ENCODE peak calls at places on chromosome 17, in seven cellular contexts. P, Z, D, K, E, S and Y are unnamed samples.

GRCh38 chr17:43891851-43892671 is 15.3 kb downstream of the MPP2 start:
- DNase-seq in P (no peak), Z (no peak), D (no peak), K (no peak), E (no peak), S (no peak), Y (no peak)

GRCh38 chr17:29836643-29837042 is 93.4 kb downstream of the SSH2 start:
- DNase-seq in P (no peak), Z (no peak), D (no peak), K (peak; percentile 80), E (no peak), S (no peak), Y (no peak)

GRCh38 chr17:7947651-7948050 is 15.6 kb downstream of the CNTROB start:
- DNase-seq in P (no peak), Z (no peak), D (no peak), K (no peak), E (no peak), S (no peak), Y (no peak)

GRCh38 chr17:57708401-57708800 is 36.7 kb downstream of the CCDC182 start:
- DNase-seq in P (no peak), Z (no peak), D (no peak), K (peak; percentile 11), E (no peak), S (no peak), Y (no peak)

GRCh38 chr17:50347894-50348291 is 2.0 kb downstream of the XYLT2 start:
- DNase-seq in P (no peak), Z (no peak), D (no peak), K (no peak), E (no peak), S (no peak), Y (no peak)

GRCh38 chr17:61496174-61496956 is 44.1 kb downstream of the TBX4 start:
- DNase-seq in P (no peak), Z (no peak), D (no peak), K (no peak), E (no peak), S (no peak), Y (no peak)

GRCh38 chr17:79838541-79839274 is 532 bp downstream of the CBX4 start:
- DNase-seq in P (peak; percentile 65), Z (no peak), D (no peak), K (peak; percentile 79), E (no peak), S (peak; percentile 44), Y (peak; percentile 60)

GRCh38 chr17:40702271-40702670 is 1.3 kb downstream of the KRT24 start:
- DNase-seq in P (no peak), Z (no peak), D (no peak), K (no peak), E (no peak), S (no peak), Y (no peak)

GRCh38 chr17:41793749-41794602 is 7.5 kb upstream of the JUP start:
- DNase-seq in P (no peak), Z (no peak), D (no peak), K (peak; percentile 65), E (no peak), S (no peak), Y (no peak)

GRCh38 chr17:72383053-72383847 is 262.4 kb downstream of the SOX9 start:
- DNase-seq in P (no peak), Z (no peak), D (no peak), K (no peak), E (no peak), S (peak; percentile 68), Y (no peak)

GRCh38 chr17:82320956-82321927 is 3.8 kb upstream of the CD7 start:
- DNase-seq in P (peak; percentile 71), Z (no peak), D (no peak), K (peak; percentile 26), E (no peak), S (no peak), Y (no peak)

GRCh38 chr17:40854175-40854814 is 12.7 kb downstream of the KRT12 start:
- DNase-seq in P (no peak), Z (peak; percentile 75), D (no peak), K (peak; percentile 93), E (no peak), S (no peak), Y (no peak)

GRCh38 chr17:42991471-42991870 is 6.7 kb upstream of the RPL27 start:
- DNase-seq in P (no peak), Z (no peak), D (no peak), K (no peak), E (no peak), S (no peak), Y (no peak)

GRCh38 chr17:47898246-47898645 is 2.2 kb downstream of the SP2 start:
- DNase-seq in P (no peak), Z (no peak), D (no peak), K (no peak), E (no peak), S (no peak), Y (no peak)

GRCh38 chr17:65314212-65314611 is 177.0 kb downstream of the RGS9 start:
- DNase-seq in P (no peak), Z (no peak), D (no peak), K (no peak), E (no peak), S (no peak), Y (no peak)

GRCh38 chr17:18248300-18248731 is 10.2 kb downstream of the FLII start:
- DNase-seq in P (peak; percentile 71), Z (peak; percentile 76), D (no peak), K (peak; percentile 76), E (no peak), S (peak; percentile 53), Y (no peak)

GRCh38 chr17:70499067-70499786 is 329.9 kb downstream of the KCNJ2 start:
- DNase-seq in P (no peak), Z (no peak), D (no peak), K (no peak), E (no peak), S (no peak), Y (no peak)

GRCh38 chr17:17416400-17417360 is 60.1 kb upstream of the MED9 start:
- DNase-seq in P (peak; percentile 47), Z (no peak), D (no peak), K (peak; percentile 71), E (no peak), S (peak; percentile 33), Y (no peak)

GRCh38 chr17:30021708-30022317 is 80.4 kb downstream of the EFCAB5 start:
- DNase-seq in P (no peak), Z (peak; percentile 51), D (no peak), K (peak; percentile 61), E (no peak), S (no peak), Y (peak; percentile 2)

GRCh38 chr17:9181640-9182039 is 160.3 kb downstream of the NTN1 start:
- DNase-seq in P (no peak), Z (no peak), D (no peak), K (no peak), E (no peak), S (no peak), Y (no peak)

GRCh38 chr17:2723997-2724782 is 12.6 kb upstream of the CLUH start:
- DNase-seq in P (no peak), Z (no peak), D (no peak), K (no peak), E (no peak), S (peak; percentile 48), Y (no peak)

GRCh38 chr17:75755205-75755901 is 9.6 kb downstream of the GALK1 start:
- DNase-seq in P (no peak), Z (no peak), D (no peak), K (no peak), E (no peak), S (no peak), Y (no peak)

GRCh38 chr17:75754378-75755204 is 10.4 kb downstream of the GALK1 start:
- DNase-seq in P (no peak), Z (no peak), D (no peak), K (no peak), E (no peak), S (no peak), Y (no peak)

GRCh38 chr17:75756451-75757085 is 8.4 kb downstream of the GALK1 start:
- DNase-seq in P (no peak), Z (no peak), D (no peak), K (no peak), E (no peak), S (no peak), Y (no peak)

GRCh38 chr17:75757086-75757681 is 7.8 kb downstream of the GALK1 start:
- DNase-seq in P (no peak), Z (no peak), D (no peak), K (no peak), E (no peak), S (no peak), Y (no peak)

GRCh38 chr17:75755990-75756389 is 9.0 kb downstream of the GALK1 start:
- DNase-seq in P (no peak), Z (no peak), D (no peak), K (no peak), E (no peak), S (no peak), Y (no peak)
- H3K27ac ChIP-seq in P (no peak overlapping the region), Z (peak overlapping the region; percentile 98), D (no peak overlapping the region), K (no peak overlapping the region), E (no peak overlapping the region), S (no peak overlapping the region), Y (no peak overlapping the region)

DNA sequence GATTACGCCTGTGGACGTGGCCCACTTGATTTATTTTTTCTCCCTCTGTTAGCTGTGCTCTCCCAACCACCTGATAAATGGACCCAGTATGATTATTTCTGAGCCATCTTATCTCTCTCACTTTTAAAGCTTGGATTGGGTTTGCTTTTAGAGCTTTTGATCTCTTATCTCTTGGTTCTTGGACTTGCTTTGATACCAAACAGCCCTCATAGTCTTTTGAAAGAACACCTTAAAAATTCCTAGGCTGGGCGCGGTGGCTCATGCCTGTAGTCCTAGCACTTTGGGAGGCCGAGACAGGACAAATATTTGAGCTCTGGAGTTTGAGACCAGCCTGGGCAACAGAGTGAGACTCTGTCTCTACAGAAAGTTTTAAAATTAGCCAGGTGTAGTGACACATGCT is 25.8 kb downstream of the SMTNL2 start:
- DNase-seq in P (no peak), Z (no peak), D (no peak), K (no peak), E (no peak), S (no peak), Y (no peak)
- H3K27ac ChIP-seq in P (no peak overlapping the region), Z (no peak overlapping the region), D (no peak overlapping the region), K (no peak overlapping the region), E (no peak overlapping the region), S (no peak overlapping the region), Y (no peak overlapping the region)

DNA sequence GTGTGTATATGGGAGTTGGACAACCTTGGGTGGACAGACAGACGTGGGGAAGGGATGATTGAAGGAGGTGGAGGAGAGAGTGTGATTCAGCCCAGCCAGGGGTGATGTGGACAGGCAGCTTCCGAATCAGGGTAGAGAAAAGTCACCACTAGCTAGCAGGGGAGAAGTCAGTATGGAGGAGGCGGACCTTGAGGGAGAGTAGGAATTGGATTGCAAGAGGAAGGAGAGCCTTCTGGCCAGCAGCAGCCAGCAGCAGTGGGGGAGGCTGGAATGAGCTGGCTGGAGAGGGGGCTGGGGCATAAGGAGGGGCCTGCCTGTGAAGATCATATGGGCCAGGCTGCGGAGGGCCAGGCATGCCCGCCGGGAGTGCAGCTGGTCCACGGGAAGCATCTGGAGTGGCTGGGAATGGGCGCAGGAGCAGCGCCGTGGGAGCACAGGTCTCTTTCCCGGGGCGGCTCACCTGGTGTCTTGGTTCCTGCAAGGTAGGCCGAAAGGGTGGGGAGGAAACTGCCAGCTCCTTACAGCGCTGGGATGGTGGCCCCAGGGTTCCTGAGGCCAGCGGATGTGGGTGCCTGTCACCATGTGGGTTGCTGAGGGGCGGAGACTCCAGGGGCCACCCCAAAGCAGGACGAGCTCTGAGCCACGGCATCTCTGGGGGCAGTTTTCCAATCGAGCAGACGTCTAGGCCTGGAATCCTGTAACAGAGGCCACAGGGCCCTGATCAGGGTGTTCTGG is 235.3 kb downstream of the SEC14L1 start:
- DNase-seq in P (peak; percentile 71), Z (no peak), D (no peak), K (peak; percentile 73), E (no peak), S (no peak), Y (no peak)
- H3K27ac ChIP-seq in P (peak overlapping the region; percentile 82), Z (peak overlapping the region; percentile 73), D (peak overlapping the region; percentile 95), K (peak overlapping the region; percentile 0), E (peak overlapping the region; percentile 93), S (peak overlapping the region; percentile 98), Y (no peak overlapping the region)

GRCh38 chr17:76943781-76944213 is 75.6 kb downstream of the MGAT5B start:
- DNase-seq in P (no peak), Z (no peak), D (no peak), K (no peak), E (no peak), S (no peak), Y (no peak)
- H3K27ac ChIP-seq in P (no peak overlapping the region), Z (no peak overlapping the region), D (no peak overlapping the region), K (no peak overlapping the region), E (no peak overlapping the region), S (no peak overlapping the region), Y (no peak overlapping the region)